ENCODE peak calls at places on chromosome 19, in five cellular contexts. One of them, this sample, is unnamed.

GRCh38 chr19:38685666-38686529 is 38.4 kb downstream of the ACTN4 start:
- DNase-seq in ovary: no peak
- DNase-seq in GM12878: no peak
- DNase-seq in stomach: no peak
- DNase-seq in Peyer's patch: no peak
- DNase-seq in this sample: no peak

GRCh38 chr19:50697414-50698124 is 22.0 kb downstream of the SHANK1 start:
- DNase-seq in ovary: no peak
- DNase-seq in GM12878: no peak
- DNase-seq in stomach: no peak
- DNase-seq in Peyer's patch: no peak
- DNase-seq in this sample: no peak

GRCh38 chr19:40954573-40954972 is 36.5 kb upstream of the CYP2B6 start:
- DNase-seq in ovary: no peak
- DNase-seq in GM12878: no peak
- DNase-seq in stomach: no peak
- DNase-seq in Peyer's patch: no peak
- DNase-seq in this sample: no peak

GRCh38 chr19:50569938-50570540 is 1.8 kb upstream of the LRRC4B start:
- DNase-seq in ovary: no peak
- DNase-seq in GM12878: no peak
- DNase-seq in stomach: no peak
- DNase-seq in Peyer's patch: no peak
- DNase-seq in this sample: no peak

GRCh38 chr19:7471696-7472620 is 16.9 kb downstream of the PEX11G start:
- DNase-seq in ovary: no peak
- DNase-seq in GM12878: no peak
- DNase-seq in stomach: no peak
- DNase-seq in Peyer's patch: no peak
- DNase-seq in this sample: no peak

GRCh38 chr19:1027953-1028902 is 1.8 kb downstream of the CNN2 start:
- DNase-seq in ovary: peak
- DNase-seq in GM12878: no peak
- DNase-seq in stomach: peak
- DNase-seq in Peyer's patch: peak
- DNase-seq in this sample: peak

GRCh38 chr19:790971-791604 is 6.2 kb upstream of the PTBP1 start:
- DNase-seq in ovary: no peak
- DNase-seq in GM12878: no peak
- DNase-seq in stomach: no peak
- DNase-seq in Peyer's patch: no peak
- DNase-seq in this sample: no peak

GRCh38 chr19:355134-355533 is 10.5 kb upstream of the MIER2 start:
- DNase-seq in ovary: no peak
- DNase-seq in GM12878: no peak
- DNase-seq in stomach: no peak
- DNase-seq in Peyer's patch: no peak
- DNase-seq in this sample: peak

GRCh38 chr19:8512991-8513686 is 828 bp downstream of the ZNF414 start:
- DNase-seq in ovary: no peak
- DNase-seq in GM12878: no peak
- DNase-seq in stomach: no peak
- DNase-seq in Peyer's patch: peak
- DNase-seq in this sample: no peak

GRCh38 chr19:4909172-4909896 is at the start of gene UHRF1:
- DNase-seq in ovary: no peak
- DNase-seq in GM12878: no peak
- DNase-seq in stomach: no peak
- DNase-seq in Peyer's patch: no peak
- DNase-seq in this sample: no peak

GRCh38 chr19:29259153-29259552 is 46.2 kb upstream of the UQCRFS1 start:
- DNase-seq in ovary: no peak
- DNase-seq in GM12878: no peak
- DNase-seq in stomach: no peak
- DNase-seq in Peyer's patch: no peak
- DNase-seq in this sample: no peak

GRCh38 chr19:33689138-33689746 is 67.5 kb downstream of the CHST8 start:
- DNase-seq in ovary: no peak
- DNase-seq in GM12878: no peak
- DNase-seq in stomach: no peak
- DNase-seq in Peyer's patch: no peak
- DNase-seq in this sample: no peak

GRCh38 chr19:42066075-42066754 is 3.8 kb downstream of the GRIK5 start:
- DNase-seq in ovary: no peak
- DNase-seq in GM12878: no peak
- DNase-seq in stomach: no peak
- DNase-seq in Peyer's patch: no peak
- DNase-seq in this sample: no peak

GRCh38 chr19:45645068-45645630 is 6.0 kb upstream of the EML2 start:
- DNase-seq in ovary: no peak
- DNase-seq in GM12878: no peak
- DNase-seq in stomach: no peak
- DNase-seq in Peyer's patch: no peak
- DNase-seq in this sample: no peak

GRCh38 chr19:15291666-15292065 is 40.7 kb downstream of the BRD4 start:
- DNase-seq in ovary: no peak
- DNase-seq in GM12878: no peak
- DNase-seq in stomach: no peak
- DNase-seq in Peyer's patch: no peak
- DNase-seq in this sample: no peak

GRCh38 chr19:8021374-8021773 is 15.9 kb upstream of the ELAVL1 start:
- DNase-seq in ovary: no peak
- DNase-seq in GM12878: no peak
- DNase-seq in stomach: no peak
- DNase-seq in Peyer's patch: no peak
- DNase-seq in this sample: no peak

GRCh38 chr19:9406798-9407352 is 28.5 kb downstream of the ZNF266 start:
- DNase-seq in ovary: peak
- DNase-seq in GM12878: no peak
- DNase-seq in stomach: peak
- DNase-seq in Peyer's patch: peak
- DNase-seq in this sample: peak

GRCh38 chr19:46946090-46946489 is 73.5 kb upstream of the NPAS1 start:
- DNase-seq in ovary: no peak
- DNase-seq in GM12878: no peak
- DNase-seq in stomach: no peak
- DNase-seq in Peyer's patch: peak
- DNase-seq in this sample: no peak

GRCh38 chr19:52601025-52601973 is 31.2 kb downstream of the ZNF701 start:
- DNase-seq in ovary: peak
- DNase-seq in GM12878: peak
- DNase-seq in stomach: peak
- DNase-seq in Peyer's patch: peak
- DNase-seq in this sample: peak
- TF ChIP-seq POLR2A in ovary: peak
- TF ChIP-seq POLR2A in GM12878: peak
- TF ChIP-seq POLR2A in stomach: no peak
- TF ChIP-seq POLR2A in Peyer's patch: peak
- TF ChIP-seq POLR2A in this sample: no peak

GRCh38 chr19:2235026-2235395 is 1.1 kb downstream of the PLEKHJ1 start:
- DNase-seq in ovary: no peak
- DNase-seq in GM12878: no peak
- DNase-seq in stomach: no peak
- DNase-seq in Peyer's patch: no peak
- DNase-seq in this sample: no peak
- H3K27ac ChIP-seq in ovary: no peak
- H3K27ac ChIP-seq in GM12878: peak
- H3K27ac ChIP-seq in stomach: peak
- H3K27ac ChIP-seq in Peyer's patch: peak
- H3K27ac ChIP-seq in this sample: peak

GRCh38 chr19:56139847-56140582 is 1.1 kb upstream of the ZNF444 start:
- DNase-seq in ovary: no peak
- DNase-seq in GM12878: no peak
- DNase-seq in stomach: no peak
- DNase-seq in Peyer's patch: no peak
- DNase-seq in this sample: no peak
- TF ChIP-seq POLR2A in ovary: no peak
- TF ChIP-seq POLR2A in GM12878: no peak
- TF ChIP-seq POLR2A in stomach: no peak
- TF ChIP-seq POLR2A in Peyer's patch: no peak
- TF ChIP-seq POLR2A in this sample: no peak

DNA sequence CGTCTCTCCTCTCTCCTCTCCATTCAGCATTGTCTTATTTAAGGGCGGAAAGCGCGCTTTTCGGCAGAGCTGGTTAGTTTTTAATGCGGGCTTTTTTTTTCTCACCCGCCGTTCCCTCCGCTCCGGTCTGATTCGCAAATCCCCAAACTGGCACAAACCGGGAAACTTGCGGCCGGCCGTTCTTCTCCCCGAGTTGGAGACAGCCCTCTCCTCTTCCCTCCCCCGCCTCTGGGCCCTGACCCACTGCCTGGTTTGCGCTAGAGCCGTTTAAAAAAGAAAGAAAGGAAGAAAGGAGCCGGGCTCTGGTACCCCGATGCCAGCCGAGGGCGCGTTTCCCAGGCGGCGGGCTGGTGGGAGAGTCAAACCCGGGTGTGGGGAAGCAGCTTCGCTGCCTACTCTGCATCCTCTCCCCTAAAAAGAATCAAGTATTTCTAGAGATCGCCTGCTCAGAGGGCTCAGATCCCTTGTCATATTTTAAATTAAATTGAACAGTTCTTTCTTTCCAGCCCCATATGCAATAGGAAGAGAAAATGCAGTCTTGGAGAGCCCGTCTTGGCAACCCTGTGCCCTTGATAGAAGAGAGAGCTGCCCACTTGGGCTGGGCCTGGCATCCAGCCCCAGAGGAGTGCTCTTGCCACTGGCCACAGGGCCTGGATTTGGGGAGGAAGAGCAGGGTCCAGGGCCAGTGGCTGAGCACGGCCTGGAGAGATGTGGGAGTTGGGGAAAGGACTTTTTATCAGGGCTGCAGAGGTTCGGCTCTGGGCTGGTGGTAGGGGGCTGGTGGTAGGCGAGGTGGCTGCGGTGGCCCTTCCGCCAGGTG is 19.0 kb downstream of the NFIX start:
- DNase-seq in ovary: no peak
- DNase-seq in GM12878: no peak
- DNase-seq in stomach: no peak
- DNase-seq in Peyer's patch: no peak
- DNase-seq in this sample: peak
- H3K27ac ChIP-seq in ovary: peak
- H3K27ac ChIP-seq in GM12878: no peak
- H3K27ac ChIP-seq in stomach: peak
- H3K27ac ChIP-seq in Peyer's patch: peak
- H3K27ac ChIP-seq in this sample: peak

DNA sequence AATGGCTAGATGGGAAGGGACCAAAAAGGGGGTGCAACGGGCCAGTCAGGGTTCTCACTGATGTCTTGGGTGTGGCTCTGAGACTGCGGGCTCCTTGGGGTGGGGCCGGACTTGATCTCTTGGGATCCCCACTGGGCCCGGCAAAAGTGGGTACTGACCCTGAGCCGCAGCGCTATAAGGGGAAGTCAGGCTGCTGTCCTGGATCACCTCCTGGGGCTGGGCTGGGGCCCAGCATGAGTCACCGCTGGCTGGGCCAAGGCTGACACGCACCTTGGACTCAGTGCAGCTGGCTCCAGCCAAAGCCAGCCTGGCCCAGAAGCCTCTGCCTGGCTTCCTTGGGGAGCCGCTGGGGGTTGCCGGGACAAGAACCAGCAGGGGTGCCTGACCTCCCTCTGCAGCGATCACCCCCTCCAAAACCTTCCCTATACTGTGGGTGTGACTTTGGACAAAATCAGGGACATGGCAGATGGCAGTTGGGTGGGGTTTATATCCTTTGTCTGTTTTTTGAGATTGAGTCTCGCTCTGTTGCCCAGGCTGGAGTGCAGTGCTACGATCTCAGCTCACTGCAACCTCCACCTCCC is 614 bp upstream of the IQCN start:
- DNase-seq in ovary: peak
- DNase-seq in GM12878: no peak
- DNase-seq in stomach: peak
- DNase-seq in Peyer's patch: peak
- DNase-seq in this sample: peak
- TF ChIP-seq POLR2A in ovary: no peak
- TF ChIP-seq POLR2A in GM12878: peak
- TF ChIP-seq POLR2A in stomach: no peak
- TF ChIP-seq POLR2A in Peyer's patch: peak
- TF ChIP-seq POLR2A in this sample: no peak

GRCh38 chr19:49347835-49348234 is 12.6 kb downstream of the CD37 start:
- DNase-seq in ovary: peak
- DNase-seq in GM12878: no peak
- DNase-seq in stomach: no peak
- DNase-seq in Peyer's patch: no peak
- DNase-seq in this sample: no peak
- H3K27ac ChIP-seq in ovary: no peak
- H3K27ac ChIP-seq in GM12878: no peak
- H3K27ac ChIP-seq in stomach: no peak
- H3K27ac ChIP-seq in Peyer's patch: no peak
- H3K27ac ChIP-seq in this sample: no peak

GRCh38 chr19:55683449-55684261 is 8.6 kb downstream of the EPN1 start:
- DNase-seq in ovary: no peak
- DNase-seq in GM12878: no peak
- DNase-seq in stomach: peak
- DNase-seq in Peyer's patch: peak
- DNase-seq in this sample: no peak
- TF ChIP-seq POLR2A in ovary: no peak
- TF ChIP-seq POLR2A in GM12878: no peak
- TF ChIP-seq POLR2A in stomach: no peak
- TF ChIP-seq POLR2A in Peyer's patch: peak
- TF ChIP-seq POLR2A in this sample: no peak

GRCh38 chr19:55261671-55262126 is 2.9 kb upstream of the PPP6R1 start:
- DNase-seq in ovary: no peak
- DNase-seq in GM12878: no peak
- DNase-seq in stomach: no peak
- DNase-seq in Peyer's patch: no peak
- DNase-seq in this sample: no peak
- H3K27ac ChIP-seq in ovary: no peak
- H3K27ac ChIP-seq in GM12878: no peak
- H3K27ac ChIP-seq in stomach: no peak
- H3K27ac ChIP-seq in Peyer's patch: no peak
- H3K27ac ChIP-seq in this sample: no peak

GRCh38 chr19:48760514-48761221 is 5.3 kb downstream of the FGF21 start:
- DNase-seq in ovary: no peak
- DNase-seq in GM12878: no peak
- DNase-seq in stomach: no peak
- DNase-seq in Peyer's patch: no peak
- DNase-seq in this sample: no peak
- TF ChIP-seq POLR2A in ovary: no peak
- TF ChIP-seq POLR2A in GM12878: no peak
- TF ChIP-seq POLR2A in stomach: no peak
- TF ChIP-seq POLR2A in Peyer's patch: no peak
- TF ChIP-seq POLR2A in this sample: no peak

DNA sequence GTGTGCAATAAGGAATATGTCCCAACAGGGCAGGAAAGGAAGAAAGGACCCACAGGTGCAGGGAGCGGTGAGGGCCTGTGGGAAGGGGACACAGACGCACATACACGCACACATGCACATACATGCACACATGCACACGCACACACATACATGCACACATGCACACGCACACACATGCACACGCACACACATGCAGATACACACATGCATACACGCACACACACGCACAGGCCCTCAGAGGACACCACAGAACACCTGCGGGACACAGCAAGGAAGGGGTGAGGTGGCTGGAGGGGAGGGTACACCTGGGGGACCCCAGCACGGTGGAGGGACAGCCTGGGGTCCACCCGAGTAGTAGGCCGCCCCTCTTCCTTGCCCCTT is 12.9 kb downstream of the PIP5K1C start:
- DNase-seq in ovary: no peak
- DNase-seq in GM12878: no peak
- DNase-seq in stomach: no peak
- DNase-seq in Peyer's patch: no peak
- DNase-seq in this sample: no peak
- H3K27ac ChIP-seq in ovary: no peak
- H3K27ac ChIP-seq in GM12878: peak
- H3K27ac ChIP-seq in stomach: peak
- H3K27ac ChIP-seq in Peyer's patch: peak
- H3K27ac ChIP-seq in this sample: peak

This sample was measured in uterus.